ENCODE peak calls at places on chromosomes 3 and 15, in four cellular contexts. One of them, this sample, is unnamed.

GRCh38 chr3:10322355-10322715 is 1.4 kb upstream of the SEC13 start:
- DNase-seq in body of pancreas: no peak
- DNase-seq in left ventricle myocardium inferior: no peak
- DNase-seq in psoas muscle: no peak
- DNase-seq in this sample: no peak

GRCh38 chr3:16113704-16114103 is 60.8 kb upstream of the GALNT15 start:
- DNase-seq in body of pancreas: no peak
- DNase-seq in left ventricle myocardium inferior: no peak
- DNase-seq in psoas muscle: no peak
- DNase-seq in this sample: no peak

GRCh38 chr3:88816445-88816844 is 291.0 kb upstream of the EPHA3 start:
- DNase-seq in body of pancreas: no peak
- DNase-seq in left ventricle myocardium inferior: no peak
- DNase-seq in psoas muscle: no peak
- DNase-seq in this sample: no peak

GRCh38 chr3:134368751-134369105 is 5.5 kb downstream of the AMOTL2 start:
- DNase-seq in body of pancreas: no peak
- DNase-seq in left ventricle myocardium inferior: no peak
- DNase-seq in psoas muscle: peak; percentile 31
- DNase-seq in this sample: no peak

GRCh38 chr15:88841201-88841600 is 38.0 kb downstream of the ACAN start:
- DNase-seq in body of pancreas: no peak
- DNase-seq in left ventricle myocardium inferior: no peak
- DNase-seq in psoas muscle: no peak
- DNase-seq in this sample: no peak

GRCh38 chr3:149120051-149120972 is 9.1 kb upstream of the HPS3 start:
- DNase-seq in body of pancreas: no peak
- DNase-seq in left ventricle myocardium inferior: no peak
- DNase-seq in psoas muscle: no peak
- DNase-seq in this sample: no peak

GRCh38 chr3:45567730-45568172 is 26.8 kb upstream of the LIMD1 start:
- DNase-seq in body of pancreas: no peak
- DNase-seq in left ventricle myocardium inferior: no peak
- DNase-seq in psoas muscle: no peak
- DNase-seq in this sample: no peak

GRCh38 chr3:177451940-177452484 is 254.7 kb upstream of the TBL1XR1 start:
- DNase-seq in body of pancreas: no peak
- DNase-seq in left ventricle myocardium inferior: no peak
- DNase-seq in psoas muscle: no peak
- DNase-seq in this sample: no peak

GRCh38 chr3:190566043-190566933 is 52.4 kb downstream of the IL1RAP start:
- DNase-seq in body of pancreas: peak; percentile 85
- DNase-seq in left ventricle myocardium inferior: peak; percentile 73
- DNase-seq in psoas muscle: peak; percentile 80
- DNase-seq in this sample: peak; percentile 77

GRCh38 chr15:58770519-58770856 is 614 bp upstream of the MINDY2 start:
- DNase-seq in body of pancreas: peak; percentile 19
- DNase-seq in left ventricle myocardium inferior: no peak
- DNase-seq in psoas muscle: no peak
- DNase-seq in this sample: no peak

GRCh38 chr3:149902498-149903139 is 68.1 kb downstream of the PFN2 start:
- DNase-seq in body of pancreas: no peak
- DNase-seq in left ventricle myocardium inferior: no peak
- DNase-seq in psoas muscle: no peak
- DNase-seq in this sample: no peak

GRCh38 chr3:166473501-166473900 is 636.3 kb upstream of the BCHE start:
- DNase-seq in body of pancreas: no peak
- DNase-seq in left ventricle myocardium inferior: no peak
- DNase-seq in psoas muscle: no peak
- DNase-seq in this sample: no peak

GRCh38 chr3:111618945-111619344 is 23.8 kb upstream of the ZBED2 start:
- DNase-seq in body of pancreas: no peak
- DNase-seq in left ventricle myocardium inferior: no peak
- DNase-seq in psoas muscle: no peak
- DNase-seq in this sample: no peak

GRCh38 chr3:87792193-87792531 is 266.6 kb downstream of the CGGBP1 start:
- DNase-seq in body of pancreas: no peak
- DNase-seq in left ventricle myocardium inferior: no peak
- DNase-seq in psoas muscle: no peak
- DNase-seq in this sample: no peak

GRCh38 chr15:60520041-60520824 is 41.3 kb upstream of the ICE2 start:
- DNase-seq in body of pancreas: no peak
- DNase-seq in left ventricle myocardium inferior: no peak
- DNase-seq in psoas muscle: no peak
- DNase-seq in this sample: no peak

GRCh38 chr3:109702252-109702651 is 364.9 kb upstream of the DPPA4 start:
- DNase-seq in body of pancreas: no peak
- DNase-seq in left ventricle myocardium inferior: no peak
- DNase-seq in psoas muscle: no peak
- DNase-seq in this sample: no peak

GRCh38 chr15:90666135-90666909 is 50.8 kb upstream of the BLM start:
- DNase-seq in body of pancreas: no peak
- DNase-seq in left ventricle myocardium inferior: no peak
- DNase-seq in psoas muscle: no peak
- DNase-seq in this sample: no peak

GRCh38 chr3:12541625-12542024 is 3.7 kb downstream of the MKRN2OS start:
- DNase-seq in body of pancreas: no peak
- DNase-seq in left ventricle myocardium inferior: no peak
- DNase-seq in psoas muscle: no peak
- DNase-seq in this sample: no peak

GRCh38 chr15:83487519-83487918 is 40.4 kb downstream of the SH3GL3 start:
- DNase-seq in body of pancreas: no peak
- DNase-seq in left ventricle myocardium inferior: no peak
- DNase-seq in psoas muscle: no peak
- DNase-seq in this sample: no peak

GRCh38 chr15:66798426-66799061 is 96.5 kb downstream of the SMAD6 start:
- DNase-seq in body of pancreas: no peak
- DNase-seq in left ventricle myocardium inferior: no peak
- DNase-seq in psoas muscle: no peak
- DNase-seq in this sample: no peak

GRCh38 chr15:75639709-75640482 is at the start of gene IMP3:
- DNase-seq in body of pancreas: peak; percentile 96
- DNase-seq in left ventricle myocardium inferior: peak; percentile 95
- DNase-seq in psoas muscle: peak; percentile 97
- DNase-seq in this sample: peak; percentile 96

GRCh38 chr3:181464033-181464694 is 247.6 kb upstream of the SOX2 start:
- DNase-seq in body of pancreas: no peak
- DNase-seq in left ventricle myocardium inferior: no peak
- DNase-seq in psoas muscle: no peak
- DNase-seq in this sample: no peak

GRCh38 chr3:145882416-145882815 is 278.6 kb downstream of the PLOD2 start:
- DNase-seq in body of pancreas: no peak
- DNase-seq in left ventricle myocardium inferior: no peak
- DNase-seq in psoas muscle: no peak
- DNase-seq in this sample: no peak

GRCh38 chr3:136932518-136932917 is 25.3 kb upstream of the IL20RB start:
- DNase-seq in body of pancreas: no peak
- DNase-seq in left ventricle myocardium inferior: no peak
- DNase-seq in psoas muscle: no peak
- DNase-seq in this sample: no peak

GRCh38 chr15:75237316-75237982 is 20.7 kb upstream of the GOLGA6C start:
- DNase-seq in body of pancreas: peak; percentile 7
- DNase-seq in left ventricle myocardium inferior: peak; percentile 10
- DNase-seq in psoas muscle: peak; percentile 46
- DNase-seq in this sample: no peak

GRCh38 chr3:25428003-25428861 is at the start of gene RARB:
- DNase-seq in body of pancreas: peak; percentile 62
- DNase-seq in left ventricle myocardium inferior: peak; percentile 68
- DNase-seq in psoas muscle: peak; percentile 67
- DNase-seq in this sample: peak; percentile 89

GRCh38 chr15:28955160-28955502 is 69.4 kb downstream of the APBA2 start:
- DNase-seq in body of pancreas: no peak
- DNase-seq in left ventricle myocardium inferior: no peak
- DNase-seq in psoas muscle: no peak
- DNase-seq in this sample: no peak

GRCh38 chr3:101518421-101518871 is 5.4 kb upstream of the SENP7 start:
- DNase-seq in body of pancreas: no peak
- DNase-seq in left ventricle myocardium inferior: no peak
- DNase-seq in psoas muscle: no peak
- DNase-seq in this sample: no peak

GRCh38 chr3:160437083-160437455 is 12.5 kb downstream of the TRIM59 start:
- DNase-seq in body of pancreas: no peak
- DNase-seq in left ventricle myocardium inferior: no peak
- DNase-seq in psoas muscle: no peak
- DNase-seq in this sample: no peak
- H3K4me1 ChIP-seq in body of pancreas: no peaks in the 10 kb centered on the region
- H3K4me1 ChIP-seq in left ventricle myocardium inferior: no peaks in the 10 kb centered on the region
- H3K4me1 ChIP-seq in psoas muscle: no peaks in the 10 kb centered on the region
- H3K4me1 ChIP-seq in this sample: no peaks in the 10 kb centered on the region

GRCh38 chr3:57228734-57229505 is 1.4 kb downstream of the APPL1 start:
- DNase-seq in body of pancreas: no peak
- DNase-seq in left ventricle myocardium inferior: no peak
- DNase-seq in psoas muscle: no peak
- DNase-seq in this sample: no peak
- H3K4me3 ChIP-seq in body of pancreas: peak overlapping the region; percentile 67
- H3K4me3 ChIP-seq in left ventricle myocardium inferior: peak overlapping the region; percentile 80
- H3K4me3 ChIP-seq in psoas muscle: peak overlapping the region; percentile 89
- H3K4me3 ChIP-seq in this sample: peak overlapping the region; percentile 94

GRCh38 chr15:39888243-39888642 is 31.8 kb downstream of the GPR176 start:
- DNase-seq in body of pancreas: no peak
- DNase-seq in left ventricle myocardium inferior: no peak
- DNase-seq in psoas muscle: no peak
- DNase-seq in this sample: no peak

GRCh38 chr15:39887832-39888231 is 32.2 kb downstream of the GPR176 start:
- DNase-seq in body of pancreas: peak; percentile 33
- DNase-seq in left ventricle myocardium inferior: no peak
- DNase-seq in psoas muscle: no peak
- DNase-seq in this sample: no peak

GRCh38 chr15:39887211-39887610 is 32.9 kb downstream of the GPR176 start:
- DNase-seq in body of pancreas: no peak
- DNase-seq in left ventricle myocardium inferior: no peak
- DNase-seq in psoas muscle: no peak
- DNase-seq in this sample: no peak

GRCh38 chr15:39889601-39890000 is 30.5 kb downstream of the GPR176 start:
- DNase-seq in body of pancreas: no peak
- DNase-seq in left ventricle myocardium inferior: no peak
- DNase-seq in psoas muscle: no peak
- DNase-seq in this sample: no peak

GRCh38 chr15:39888809-39889208 is 31.3 kb downstream of the GPR176 start:
- DNase-seq in body of pancreas: no peak
- DNase-seq in left ventricle myocardium inferior: no peak
- DNase-seq in psoas muscle: no peak
- DNase-seq in this sample: no peak
- H3K4me1 ChIP-seq in body of pancreas: peaks cover 23% of the 10 kb centered on the region
- H3K4me1 ChIP-seq in left ventricle myocardium inferior: no peaks in the 10 kb centered on the region
- H3K4me1 ChIP-seq in psoas muscle: no peaks in the 10 kb centered on the region
- H3K4me1 ChIP-seq in this sample: no peaks in the 10 kb centered on the region

GRCh38 chr3:44338010-44338827 is at the start of gene TCAIM:
- DNase-seq in body of pancreas: peak; percentile 99
- DNase-seq in left ventricle myocardium inferior: peak; percentile 97
- DNase-seq in psoas muscle: peak; percentile 99
- DNase-seq in this sample: peak; percentile 95

GRCh38 chr3:44339181-44339741 is 695 bp downstream of the TCAIM start:
- DNase-seq in body of pancreas: no peak
- DNase-seq in left ventricle myocardium inferior: no peak
- DNase-seq in psoas muscle: no peak
- DNase-seq in this sample: no peak

GRCh38 chr3:44338828-44339127 is 212 bp downstream of the TCAIM start:
- DNase-seq in body of pancreas: no peak
- DNase-seq in left ventricle myocardium inferior: no peak
- DNase-seq in psoas muscle: no peak
- DNase-seq in this sample: no peak

GRCh38 chr3:44339990-44340389 is 1.4 kb downstream of the TCAIM start:
- DNase-seq in body of pancreas: no peak
- DNase-seq in left ventricle myocardium inferior: no peak
- DNase-seq in psoas muscle: no peak
- DNase-seq in this sample: no peak

DNA sequence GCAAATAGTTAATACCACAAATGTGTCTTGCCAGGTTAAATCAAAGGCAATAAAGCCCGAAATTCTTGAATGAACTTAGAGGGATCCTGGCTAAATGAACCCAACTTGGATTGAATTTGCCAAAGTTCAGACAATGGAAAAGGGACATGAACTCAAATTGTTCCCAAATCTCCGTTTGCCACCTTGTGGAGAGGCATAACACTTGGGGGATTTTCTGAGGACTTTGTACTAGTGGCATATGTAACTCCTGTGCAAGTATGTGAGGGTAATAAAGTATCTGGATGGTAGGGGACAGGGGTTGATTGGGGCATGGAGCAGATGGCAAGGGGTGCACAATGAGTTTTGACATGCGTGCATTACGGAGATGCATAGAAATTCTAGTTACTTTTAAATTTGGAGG is 1.3 kb upstream of the TCAIM start:
- DNase-seq in body of pancreas: no peak
- DNase-seq in left ventricle myocardium inferior: no peak
- DNase-seq in psoas muscle: no peak
- DNase-seq in this sample: no peak
- H3K4me3 ChIP-seq in body of pancreas: no peak overlapping the region
- H3K4me3 ChIP-seq in left ventricle myocardium inferior: peak overlapping the region; percentile 85
- H3K4me3 ChIP-seq in psoas muscle: peak overlapping the region; percentile 73
- H3K4me3 ChIP-seq in this sample: peak overlapping the region; percentile 89

GRCh38 chr3:156628836-156629618 is 45.4 kb upstream of the TIPARP start:
- DNase-seq in body of pancreas: no peak
- DNase-seq in left ventricle myocardium inferior: no peak
- DNase-seq in psoas muscle: no peak
- DNase-seq in this sample: no peak

GRCh38 chr3:156630081-156630772 is 44.2 kb upstream of the TIPARP start:
- DNase-seq in body of pancreas: no peak
- DNase-seq in left ventricle myocardium inferior: no peak
- DNase-seq in psoas muscle: no peak
- DNase-seq in this sample: no peak

GRCh38 chr3:156631323-156631722 is 43.1 kb upstream of the TIPARP start:
- DNase-seq in body of pancreas: peak; percentile 17
- DNase-seq in left ventricle myocardium inferior: no peak
- DNase-seq in psoas muscle: no peak
- DNase-seq in this sample: no peak

GRCh38 chr3:156628095-156628690 is 46.2 kb upstream of the TIPARP start:
- DNase-seq in body of pancreas: no peak
- DNase-seq in left ventricle myocardium inferior: no peak
- DNase-seq in psoas muscle: no peak
- DNase-seq in this sample: no peak

DNA sequence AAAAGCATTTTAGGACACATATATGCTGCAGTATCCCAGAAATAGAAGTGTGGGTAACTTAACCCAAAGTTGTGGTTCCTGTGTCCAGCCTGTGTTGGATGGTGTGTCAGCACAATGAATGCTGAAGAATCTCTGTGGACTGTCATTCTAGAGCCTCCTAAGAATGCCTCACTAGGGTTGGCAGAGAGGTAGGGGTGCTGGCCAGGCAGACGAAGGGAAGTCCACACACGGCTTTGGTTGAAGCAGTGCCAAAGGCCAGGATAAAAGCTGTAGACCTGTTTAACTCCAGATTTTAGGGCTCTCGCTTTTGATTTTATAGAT is 43.7 kb upstream of the TIPARP start:
- DNase-seq in body of pancreas: no peak
- DNase-seq in left ventricle myocardium inferior: no peak
- DNase-seq in psoas muscle: no peak
- DNase-seq in this sample: no peak
- H3K4me1 ChIP-seq in body of pancreas: peaks cover 35% of the 10 kb centered on the region
- H3K4me1 ChIP-seq in left ventricle myocardium inferior: peaks cover 32% of the 10 kb centered on the region
- H3K4me1 ChIP-seq in psoas muscle: peaks cover 38% of the 10 kb centered on the region
- H3K4me1 ChIP-seq in this sample: no peaks in the 10 kb centered on the region